ENCODE peak calls at places on chromosomes 7 and 10, in nine cellular contexts. One of them, this sample, is unnamed.

GRCh38 chr7:32618470-32618869 is 123.2 kb downstream of the AVL9 start:
- DNase-seq in ovary: no peak
- DNase-seq in RWPE1: no peak
- DNase-seq in transverse colon: no peak
- DNase-seq in left lung: no peak
- DNase-seq in PC-3: no peak
- DNase-seq in fibroblast of mammary gland: no peak
- DNase-seq in astrocyte of the spinal cord: no peak
- DNase-seq in choroid plexus epithelial cell: no peak
- DNase-seq in this sample: no peak

GRCh38 chr10:127889605-127890195 is 3.0 kb downstream of the CLRN3 start:
- DNase-seq in choroid plexus epithelial cell: peak; percentile 79
- DNase-seq in transverse colon: no peak
- DNase-seq in PC-3: peak; percentile 68
- DNase-seq in RWPE1: peak; percentile 62
- DNase-seq in left lung: no peak
- DNase-seq in astrocyte of the spinal cord: peak; percentile 50
- DNase-seq in fibroblast of mammary gland: peak; percentile 82
- DNase-seq in ovary: no peak
- DNase-seq in this sample: peak; percentile 18

GRCh38 chr7:35816514-35816913 is 15.7 kb downstream of the SEPTIN7 start:
- DNase-seq in RWPE1: peak; percentile 23
- DNase-seq in fibroblast of mammary gland: no peak
- DNase-seq in left lung: no peak
- DNase-seq in choroid plexus epithelial cell: no peak
- DNase-seq in PC-3: no peak
- DNase-seq in ovary: no peak
- DNase-seq in astrocyte of the spinal cord: no peak
- DNase-seq in transverse colon: no peak
- DNase-seq in this sample: no peak

GRCh38 chr7:104011829-104012228 is 22.4 kb upstream of the RELN start:
- DNase-seq in left lung: no peak
- DNase-seq in transverse colon: no peak
- DNase-seq in RWPE1: no peak
- DNase-seq in PC-3: no peak
- DNase-seq in choroid plexus epithelial cell: no peak
- DNase-seq in fibroblast of mammary gland: no peak
- DNase-seq in astrocyte of the spinal cord: no peak
- DNase-seq in ovary: no peak
- DNase-seq in this sample: no peak

GRCh38 chr10:128009357-128009756 is 102.5 kb downstream of the PTPRE start:
- DNase-seq in astrocyte of the spinal cord: no peak
- DNase-seq in transverse colon: no peak
- DNase-seq in choroid plexus epithelial cell: no peak
- DNase-seq in fibroblast of mammary gland: no peak
- DNase-seq in ovary: no peak
- DNase-seq in PC-3: no peak
- DNase-seq in left lung: no peak
- DNase-seq in RWPE1: no peak
- DNase-seq in this sample: no peak

GRCh38 chr10:105503714-105504113 is 862.6 kb downstream of the SORCS3 start:
- DNase-seq in transverse colon: no peak
- DNase-seq in left lung: no peak
- DNase-seq in ovary: no peak
- DNase-seq in choroid plexus epithelial cell: no peak
- DNase-seq in astrocyte of the spinal cord: no peak
- DNase-seq in RWPE1: no peak
- DNase-seq in PC-3: no peak
- DNase-seq in fibroblast of mammary gland: no peak
- DNase-seq in this sample: no peak

GRCh38 chr7:81284576-81284975 is 365.7 kb upstream of the SEMA3C start:
- DNase-seq in PC-3: peak; percentile 68
- DNase-seq in RWPE1: peak; percentile 22
- DNase-seq in astrocyte of the spinal cord: peak; percentile 84
- DNase-seq in ovary: no peak
- DNase-seq in transverse colon: no peak
- DNase-seq in choroid plexus epithelial cell: peak; percentile 82
- DNase-seq in fibroblast of mammary gland: peak; percentile 71
- DNase-seq in left lung: no peak
- DNase-seq in this sample: no peak

GRCh38 chr7:16795624-16796023 is 9.2 kb downstream of the AGR2 start:
- DNase-seq in transverse colon: no peak
- DNase-seq in ovary: no peak
- DNase-seq in choroid plexus epithelial cell: no peak
- DNase-seq in astrocyte of the spinal cord: no peak
- DNase-seq in left lung: no peak
- DNase-seq in RWPE1: no peak
- DNase-seq in fibroblast of mammary gland: no peak
- DNase-seq in PC-3: no peak
- DNase-seq in this sample: no peak

DNA sequence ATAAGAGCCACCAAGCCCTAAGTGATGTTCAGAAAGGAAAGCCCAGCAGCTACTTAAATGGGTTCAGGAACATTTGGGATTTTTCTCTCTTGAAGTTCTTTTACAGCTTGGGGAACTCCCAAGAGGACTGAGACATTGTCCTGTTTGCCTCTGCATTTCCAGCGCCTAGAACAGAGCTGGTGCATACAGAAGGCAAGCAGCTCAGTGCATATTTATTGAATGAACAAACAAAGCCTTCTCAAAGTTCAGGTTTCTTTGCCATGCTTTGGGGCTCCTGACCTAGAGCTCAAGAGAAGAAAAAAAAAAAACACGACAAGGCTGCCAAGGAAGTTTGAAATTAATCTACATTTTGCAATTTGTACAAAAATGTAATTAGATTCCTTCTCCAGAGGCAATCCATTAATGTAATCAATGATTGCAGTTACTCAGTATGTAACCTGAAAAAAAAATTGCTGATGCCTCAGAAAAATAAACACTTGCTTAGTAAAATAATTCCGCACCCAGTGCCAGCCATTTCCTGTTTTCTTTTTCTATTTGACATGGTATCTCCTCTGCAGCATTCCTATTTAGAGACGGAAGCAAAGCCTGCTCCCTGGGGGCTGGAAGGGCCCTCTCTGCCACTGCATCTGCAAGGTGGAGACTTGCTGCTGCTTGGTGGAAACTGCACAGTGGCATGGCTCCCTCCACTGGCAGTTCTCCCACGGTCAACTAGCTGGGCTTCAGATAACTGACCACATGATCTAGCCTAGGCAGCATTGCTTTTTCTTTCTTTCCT is 157.3 kb downstream of the TMEM178B start:
- DNase-seq in PC-3: peak; percentile 50
- DNase-seq in astrocyte of the spinal cord: peak; percentile 62
- DNase-seq in ovary: no peak
- DNase-seq in fibroblast of mammary gland: peak; percentile 41
- DNase-seq in choroid plexus epithelial cell: peak; percentile 64
- DNase-seq in RWPE1: no peak
- DNase-seq in left lung: no peak
- DNase-seq in transverse colon: no peak
- DNase-seq in this sample: no peak
- TF ChIP-seq CTCF in PC-3: peak; percentile 52
- TF ChIP-seq CTCF in astrocyte of the spinal cord: peak; percentile 63
- TF ChIP-seq CTCF in ovary: no peak
- TF ChIP-seq CTCF in fibroblast of mammary gland: peak; percentile 28
- TF ChIP-seq CTCF in choroid plexus epithelial cell: peak; percentile 68
- TF ChIP-seq CTCF in RWPE1: no peak
- TF ChIP-seq CTCF in left lung: no peak
- TF ChIP-seq CTCF in transverse colon: no peak
- TF ChIP-seq CTCF in this sample: peak; percentile 62

GRCh38 chr7:117383826-117384225 is 43.5 kb downstream of the ASZ1 start:
- DNase-seq in fibroblast of mammary gland: no peak
- DNase-seq in choroid plexus epithelial cell: peak; percentile 10
- DNase-seq in transverse colon: no peak
- DNase-seq in RWPE1: no peak
- DNase-seq in astrocyte of the spinal cord: no peak
- DNase-seq in PC-3: no peak
- DNase-seq in ovary: no peak
- DNase-seq in left lung: no peak
- DNase-seq in this sample: no peak

GRCh38 chr7:117381357-117381756 is 45.9 kb downstream of the ASZ1 start:
- DNase-seq in left lung: no peak
- DNase-seq in PC-3: no peak
- DNase-seq in choroid plexus epithelial cell: peak; percentile 14
- DNase-seq in astrocyte of the spinal cord: no peak
- DNase-seq in fibroblast of mammary gland: no peak
- DNase-seq in transverse colon: no peak
- DNase-seq in ovary: no peak
- DNase-seq in RWPE1: no peak
- DNase-seq in this sample: no peak

GRCh38 chr7:117386125-117386709 is 41.1 kb downstream of the ASZ1 start:
- DNase-seq in transverse colon: no peak
- DNase-seq in PC-3: peak; percentile 14
- DNase-seq in fibroblast of mammary gland: peak; percentile 62
- DNase-seq in left lung: no peak
- DNase-seq in RWPE1: no peak
- DNase-seq in choroid plexus epithelial cell: no peak
- DNase-seq in astrocyte of the spinal cord: peak; percentile 11
- DNase-seq in ovary: no peak
- DNase-seq in this sample: no peak

GRCh38 chr7:117384693-117385092 is 42.6 kb downstream of the ASZ1 start:
- DNase-seq in choroid plexus epithelial cell: peak; percentile 11
- DNase-seq in RWPE1: no peak
- DNase-seq in ovary: no peak
- DNase-seq in fibroblast of mammary gland: no peak
- DNase-seq in left lung: no peak
- DNase-seq in transverse colon: no peak
- DNase-seq in astrocyte of the spinal cord: no peak
- DNase-seq in PC-3: no peak
- DNase-seq in this sample: no peak

DNA sequence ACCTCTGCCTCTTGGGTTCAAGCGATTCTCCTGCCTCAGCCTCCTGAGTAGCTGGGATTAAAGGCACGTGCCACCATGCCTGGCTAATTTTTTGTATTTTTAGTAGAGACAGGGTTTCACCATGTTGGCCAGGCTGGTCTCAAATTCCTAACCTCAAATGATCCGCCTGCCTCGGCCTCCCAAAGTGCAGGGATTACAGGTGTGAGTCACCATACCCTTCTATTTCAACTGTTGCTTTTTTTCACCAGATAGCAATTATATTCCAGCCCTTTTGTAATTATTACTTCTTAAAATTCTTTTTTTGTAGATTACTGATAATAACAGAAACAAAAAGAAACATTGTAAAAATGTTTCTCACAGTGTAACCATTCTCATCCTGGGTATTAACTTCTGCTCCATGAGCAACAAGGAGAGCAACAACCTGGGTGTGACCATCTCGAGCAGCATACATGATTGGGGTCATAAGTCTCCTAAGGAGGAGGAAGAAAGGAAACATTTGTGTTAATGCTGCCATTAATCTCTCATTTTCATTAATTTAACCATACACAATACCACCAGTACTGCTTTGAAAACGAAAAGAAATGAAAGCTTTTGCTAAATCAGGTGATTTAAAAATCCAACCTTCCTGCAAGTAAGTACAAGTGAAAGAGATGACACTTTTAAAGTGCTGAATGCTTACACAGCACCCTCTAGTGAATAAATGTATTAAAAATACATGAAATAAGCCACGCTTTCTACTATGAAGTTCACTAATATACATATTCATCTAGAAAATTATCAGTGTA is 41.8 kb downstream of the ASZ1 start:
- DNase-seq in RWPE1: no peak
- DNase-seq in astrocyte of the spinal cord: peak; percentile 46
- DNase-seq in choroid plexus epithelial cell: peak; percentile 58
- DNase-seq in PC-3: peak; percentile 51
- DNase-seq in ovary: no peak
- DNase-seq in transverse colon: no peak
- DNase-seq in left lung: no peak
- DNase-seq in fibroblast of mammary gland: peak; percentile 54
- DNase-seq in this sample: no peak
- TF ChIP-seq CTCF in RWPE1: peak; percentile 69
- TF ChIP-seq CTCF in astrocyte of the spinal cord: peak; percentile 41
- TF ChIP-seq CTCF in choroid plexus epithelial cell: peak; percentile 55
- TF ChIP-seq CTCF in PC-3: peak; percentile 72
- TF ChIP-seq CTCF in ovary: no peak
- TF ChIP-seq CTCF in transverse colon: peak; percentile 26
- TF ChIP-seq CTCF in left lung: no peak
- TF ChIP-seq CTCF in fibroblast of mammary gland: peak; percentile 52
- TF ChIP-seq CTCF in this sample: peak; percentile 64

DNA sequence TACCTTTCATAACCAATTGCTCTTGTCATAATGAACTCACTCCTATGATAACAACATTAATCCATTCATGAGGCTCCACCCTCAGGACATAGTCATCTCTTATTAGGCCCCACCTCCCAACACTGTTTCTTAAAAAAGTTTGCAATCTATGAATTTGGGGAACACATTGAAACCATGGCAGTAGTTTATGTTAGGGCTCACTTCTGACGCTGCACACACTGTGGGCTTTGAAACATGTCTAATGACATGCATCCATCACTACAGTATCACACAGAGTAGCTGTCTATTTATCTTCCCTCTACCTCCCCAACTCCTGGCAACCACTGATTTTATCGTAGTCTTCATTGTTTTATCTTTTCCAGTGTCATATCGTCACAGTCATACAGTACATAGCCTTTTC is 299.8 kb downstream of the GLRX3 start:
- DNase-seq in fibroblast of mammary gland: no peak
- DNase-seq in left lung: no peak
- DNase-seq in PC-3: no peak
- DNase-seq in ovary: no peak
- DNase-seq in RWPE1: no peak
- DNase-seq in transverse colon: no peak
- DNase-seq in choroid plexus epithelial cell: no peak
- DNase-seq in astrocyte of the spinal cord: no peak
- DNase-seq in this sample: no peak
- TF ChIP-seq CTCF in fibroblast of mammary gland: no peak
- TF ChIP-seq CTCF in left lung: no peak
- TF ChIP-seq CTCF in PC-3: no peak
- TF ChIP-seq CTCF in ovary: no peak
- TF ChIP-seq CTCF in RWPE1: no peak
- TF ChIP-seq CTCF in transverse colon: no peak
- TF ChIP-seq CTCF in choroid plexus epithelial cell: no peak
- TF ChIP-seq CTCF in astrocyte of the spinal cord: no peak
- TF ChIP-seq CTCF in this sample: no peak

DNA sequence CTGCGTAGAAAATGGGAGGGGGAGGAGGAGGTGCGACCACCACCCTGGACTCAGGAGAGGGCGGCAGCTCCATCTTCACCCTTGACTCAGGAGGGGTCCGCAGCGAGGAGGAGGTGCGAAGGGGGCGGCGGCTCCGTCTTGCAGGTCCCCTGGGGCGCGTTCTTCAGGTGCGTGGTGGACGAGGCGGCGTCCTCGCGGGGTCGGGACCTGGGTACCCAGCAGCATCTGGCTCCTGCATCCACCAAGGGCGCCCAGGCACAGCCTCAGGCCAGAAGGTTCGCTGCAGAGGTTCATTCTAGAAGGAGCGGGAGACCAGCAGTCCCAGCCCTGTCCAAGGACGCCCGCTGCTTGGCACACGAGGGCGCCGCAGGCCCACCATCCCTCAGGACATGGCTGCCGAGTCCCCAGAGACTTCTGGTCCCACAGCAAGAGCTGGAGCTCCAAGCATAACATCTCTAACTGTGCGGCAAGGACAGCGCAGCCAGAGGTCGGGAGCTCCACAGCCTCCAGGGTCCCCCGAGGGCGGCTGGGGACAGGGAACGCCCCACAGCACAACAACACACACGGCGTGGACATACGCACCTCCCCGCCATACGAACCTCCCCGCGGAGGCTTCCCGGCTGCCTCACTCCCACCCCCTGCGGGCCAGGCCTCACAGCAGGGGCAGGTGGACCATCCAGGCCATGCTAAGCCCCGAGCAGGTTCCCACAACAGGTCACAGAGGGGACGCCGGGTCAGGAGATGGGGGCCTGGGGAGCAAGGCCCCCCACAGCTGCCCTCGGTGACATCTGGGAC is 16.8 kb upstream of the DPYSL4 start:
- DNase-seq in transverse colon: no peak
- DNase-seq in fibroblast of mammary gland: no peak
- DNase-seq in choroid plexus epithelial cell: no peak
- DNase-seq in RWPE1: no peak
- DNase-seq in astrocyte of the spinal cord: no peak
- DNase-seq in left lung: peak; percentile 26
- DNase-seq in ovary: no peak
- DNase-seq in PC-3: no peak
- DNase-seq in this sample: no peak
- TF ChIP-seq CTCF in transverse colon: no peak
- TF ChIP-seq CTCF in fibroblast of mammary gland: no peak
- TF ChIP-seq CTCF in choroid plexus epithelial cell: no peak
- TF ChIP-seq CTCF in RWPE1: no peak
- TF ChIP-seq CTCF in astrocyte of the spinal cord: no peak
- TF ChIP-seq CTCF in left lung: no peak
- TF ChIP-seq CTCF in ovary: no peak
- TF ChIP-seq CTCF in PC-3: no peak
- TF ChIP-seq CTCF in this sample: no peak

This sample was measured in type B pancreatic cell.